ENCODE peak calls at places on chromosomes 12 and 14, in six cellular contexts. A is cardiac muscle cell, F is HepG2, P is H9, H is gastrocnemius medialis, L is brain microvascular endothelial cell. B is an unnamed sample.

GRCh38 chr12:26555139-26555538 is 277.9 kb downstream of the ITPR2 start:
- DNase-seq in P (no peak), H (no peak), F (no peak), L (peak; percentile 14), A (peak; percentile 11), B (no peak)

GRCh38 chr12:26345471-26346003 is 150.2 kb downstream of the SSPN start:
- DNase-seq in L (no peak), F (no peak), P (no peak), A (no peak), H (no peak), B (no peak)

GRCh38 chr12:107523760-107524558 is 161.6 kb upstream of the PWP1 start:
- DNase-seq in F (peak; percentile 74), A (no peak), L (no peak), H (no peak), P (no peak), B (no peak)

GRCh38 chr14:65334765-65335411 is 77.6 kb upstream of the FUT8 start:
- DNase-seq in H (no peak), P (peak; percentile 69), L (no peak), F (no peak), A (no peak), B (no peak)

GRCh38 chr12:20520572-20520971 is 152.2 kb downstream of the PDE3A start:
- DNase-seq in L (no peak), A (no peak), P (no peak), F (no peak), H (no peak), B (no peak)

GRCh38 chr14:79483472-79483871 is 727.8 kb downstream of the DIO2 start:
- DNase-seq in F (no peak), H (no peak), A (peak; percentile 5), P (no peak), L (peak; percentile 88), B (no peak)

GRCh38 chr12:20194171-20194570 is 174.2 kb upstream of the PDE3A start:
- DNase-seq in H (no peak), L (no peak), A (peak; percentile 69), P (peak; percentile 81), F (no peak), B (peak; percentile 18)

GRCh38 chr12:47391566-47391965 is 311.8 kb upstream of the AMIGO2 start:
- DNase-seq in P (no peak), L (no peak), A (no peak), F (no peak), H (no peak), B (no peak)

GRCh38 chr12:47753021-47754001 is 5.4 kb downstream of the RAPGEF3 start:
- DNase-seq in L (no peak), F (no peak), H (peak; percentile 92), A (peak; percentile 31), P (peak; percentile 94), B (peak; percentile 85)

GRCh38 chr12:113973109-113973904 is 7.2 kb upstream of the RBM19 start:
- DNase-seq in A (no peak), P (no peak), F (no peak), H (no peak), L (no peak), B (no peak)

GRCh38 chr14:55071870-55072640 is 20.6 kb downstream of the MAPK1IP1L start:
- DNase-seq in H (no peak), F (no peak), L (peak; percentile 72), P (no peak), A (peak; percentile 73), B (no peak)

GRCh38 chr14:23297878-23298277 is 4.8 kb downstream of the PPP1R3E start:
- DNase-seq in H (no peak), P (no peak), L (no peak), A (no peak), F (no peak), B (no peak)
- H3K27me3 ChIP-seq in H (no peaks in the 10 kb centered on the region), P (peaks cover 39% of the 10 kb centered on the region), L (no peaks in the 10 kb centered on the region), A (no peaks in the 10 kb centered on the region), F (no peaks in the 10 kb centered on the region), B (peaks cover 12% of the 10 kb centered on the region)

GRCh38 chr12:91565246-91565645 is 382.6 kb upstream of the DCN start:
- DNase-seq in A (peak; percentile 55), P (no peak), L (peak; percentile 43), H (no peak), F (no peak), B (no peak)

GRCh38 chr12:91563011-91563410 is 380.4 kb upstream of the DCN start:
- DNase-seq in H (no peak), L (no peak), A (no peak), P (no peak), F (no peak), B (no peak)

GRCh38 chr12:91565816-91566215 is 383.2 kb upstream of the DCN start:
- DNase-seq in P (no peak), F (no peak), L (no peak), A (no peak), H (no peak), B (no peak)

GRCh38 chr12:91567100-91567485 is 384.5 kb upstream of the DCN start:
- DNase-seq in L (no peak), P (no peak), H (no peak), A (no peak), F (no peak), B (no peak)

DNA sequence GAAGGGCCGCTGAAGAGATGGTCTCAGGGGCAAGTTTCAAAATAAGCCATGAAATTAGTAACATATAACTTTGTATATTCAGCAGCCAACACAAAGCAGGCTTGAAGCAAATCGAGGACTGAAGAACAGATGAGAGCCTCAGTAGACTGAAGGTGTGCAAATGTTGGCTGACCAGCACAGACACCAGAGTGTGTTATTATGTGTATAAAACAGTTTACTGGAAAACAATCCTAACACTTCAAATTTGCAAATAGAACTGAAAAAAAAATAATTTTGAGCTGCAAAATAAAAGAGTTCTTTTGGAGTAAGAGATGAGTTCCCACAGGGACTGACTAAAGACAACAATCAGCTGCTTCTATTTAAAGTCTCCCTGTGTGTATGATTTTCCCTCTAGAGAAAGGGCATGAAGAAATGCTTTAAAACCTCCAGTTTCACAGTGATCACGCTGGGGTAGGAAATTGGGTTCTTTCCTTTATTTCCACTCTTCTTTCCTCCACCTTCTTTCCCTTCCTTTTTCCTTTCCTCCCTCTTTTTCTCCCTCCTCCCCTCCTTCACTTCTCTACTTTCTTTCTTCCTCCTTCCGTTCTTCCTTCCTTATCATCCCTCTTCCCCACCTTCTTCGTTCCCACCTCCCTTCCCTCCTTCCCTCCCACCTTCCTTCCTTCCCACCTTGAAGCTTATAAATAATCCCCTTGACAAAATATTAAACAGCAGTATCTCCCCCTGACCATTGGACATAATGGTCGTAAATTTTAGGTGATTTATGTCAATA is 383.9 kb upstream of the DCN start:
- DNase-seq in L (no peak), H (no peak), P (no peak), F (no peak), A (no peak), B (no peak)
- H3K27me3 ChIP-seq in L (no peaks in the 10 kb centered on the region), H (no peaks in the 10 kb centered on the region), P (no peaks in the 10 kb centered on the region), F (no peaks in the 10 kb centered on the region), A (no peaks in the 10 kb centered on the region), B (no peaks in the 10 kb centered on the region)

DNA sequence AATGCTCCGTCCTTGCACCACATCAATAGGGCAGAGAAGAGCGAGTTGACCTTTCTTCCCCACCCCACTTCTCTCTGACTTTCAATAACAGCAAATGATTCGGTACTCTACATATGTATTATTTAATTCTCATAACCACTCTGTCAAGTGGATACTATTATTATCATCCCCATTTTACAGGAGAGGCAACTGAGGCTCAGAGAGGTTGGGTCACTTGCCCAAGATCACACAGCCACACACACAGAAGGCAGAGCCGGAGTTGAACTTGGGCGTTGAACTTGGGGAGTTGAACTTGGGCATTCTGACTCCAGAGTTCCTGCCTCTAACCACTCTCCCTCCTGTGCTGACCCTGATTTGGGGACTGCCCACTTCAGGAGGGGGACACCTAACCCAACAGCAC is 659 bp downstream of the MYL2 start:
- DNase-seq in H (no peak), F (no peak), L (no peak), A (no peak), P (no peak), B (no peak)
- H3K27me3 ChIP-seq in H (no peaks in the 10 kb centered on the region), F (peaks cover 1% of the 10 kb centered on the region), L (peaks cover 2% of the 10 kb centered on the region), A (no peaks in the 10 kb centered on the region), P (no peaks in the 10 kb centered on the region), B (no peaks in the 10 kb centered on the region)

GRCh38 chr14:42629553-42629952 is 1022.9 kb downstream of the LRFN5 start:
- DNase-seq in L (no peak), F (no peak), H (no peak), P (no peak), A (no peak), B (no peak)

GRCh38 chr14:42628591-42628990 is 1021.9 kb downstream of the LRFN5 start:
- DNase-seq in L (no peak), F (no peak), A (no peak), P (no peak), H (no peak), B (no peak)

GRCh38 chr14:42633504-42634095 is 1026.9 kb downstream of the LRFN5 start:
- DNase-seq in F (no peak), L (no peak), A (no peak), H (no peak), P (no peak), B (no peak)
- H3K27me3 ChIP-seq in F (no peaks in the 10 kb centered on the region), L (no peaks in the 10 kb centered on the region), A (no peaks in the 10 kb centered on the region), H (no peaks in the 10 kb centered on the region), P (no peaks in the 10 kb centered on the region), B (no peaks in the 10 kb centered on the region)

GRCh38 chr12:52259850-52260249 is 14.6 kb upstream of the KRT86 start:
- DNase-seq in L (no peak), F (no peak), H (no peak), P (no peak), A (no peak), B (no peak)
- H3K27me3 ChIP-seq in L (peaks cover 7% of the 10 kb centered on the region), F (peaks cover 1% of the 10 kb centered on the region), H (peaks cover 27% of the 10 kb centered on the region), P (no peaks in the 10 kb centered on the region), A (peaks cover 68% of the 10 kb centered on the region), B (peaks cover 23% of the 10 kb centered on the region)

GRCh38 chr14:98894600-98894999 is 377.4 kb downstream of the BCL11B start:
- DNase-seq in A (peak; percentile 7), L (no peak), P (no peak), H (no peak), F (no peak), B (no peak)
- H3K27me3 ChIP-seq in A (no peaks in the 10 kb centered on the region), L (no peaks in the 10 kb centered on the region), P (no peaks in the 10 kb centered on the region), H (no peaks in the 10 kb centered on the region), F (no peaks in the 10 kb centered on the region), B (no peaks in the 10 kb centered on the region)

GRCh38 chr12:52230364-52231281 is 2.4 kb upstream of the KRT7 start:
- DNase-seq in H (no peak), L (peak; percentile 83), P (no peak), A (peak; percentile 84), F (no peak), B (no peak)
- H3K27me3 ChIP-seq in H (peaks cover 20% of the 10 kb centered on the region), L (no peaks in the 10 kb centered on the region), P (peaks cover 8% of the 10 kb centered on the region), A (peaks cover 94% of the 10 kb centered on the region), F (no peaks in the 10 kb centered on the region), B (no peaks in the 10 kb centered on the region)

GRCh38 chr14:93688794-93689193 is 99.5 kb downstream of the PRIMA1 start:
- DNase-seq in L (no peak), A (no peak), P (no peak), H (no peak), F (no peak), B (no peak)
- H3K27me3 ChIP-seq in L (no peaks in the 10 kb centered on the region), A (no peaks in the 10 kb centered on the region), P (no peaks in the 10 kb centered on the region), H (no peaks in the 10 kb centered on the region), F (no peaks in the 10 kb centered on the region), B (no peaks in the 10 kb centered on the region)

GRCh38 chr12:119589087-119589486 is 4.5 kb upstream of the TMEM233 start:
- DNase-seq in L (no peak), F (no peak), A (peak; percentile 71), H (no peak), P (no peak), B (no peak)
- H3K27me3 ChIP-seq in L (peaks cover 8% of the 10 kb centered on the region), F (peaks cover 2% of the 10 kb centered on the region), A (peaks cover 66% of the 10 kb centered on the region), H (no peaks in the 10 kb centered on the region), P (peaks cover 19% of the 10 kb centered on the region), B (peaks cover 23% of the 10 kb centered on the region)